ENCODE peak calls at places on chromosomes 7 and 10, in five cellular contexts. S is lower leg skin, H is prostate gland, G is IMR-90, V is stomach. E is an unnamed sample.

GRCh38 chr7:44647981-44648714 is 41.7 kb downstream of the OGDH start:
- DNase-seq in S (peak; percentile 49), H (no peak), G (no peak), V (no peak), E (no peak)

GRCh38 chr7:123748734-123749536 is at the start of gene WASL:
- DNase-seq in S (peak; percentile 98), H (peak; percentile 90), G (peak; percentile 85), V (peak; percentile 93), E (peak; percentile 90)

GRCh38 chr10:77578583-77579227 is 58.9 kb downstream of the KCNMA1 start:
- DNase-seq in S (no peak), H (no peak), G (peak; percentile 90), V (no peak), E (no peak)

GRCh38 chr7:94440460-94441039 is 45.9 kb downstream of the COL1A2 start:
- DNase-seq in S (no peak), H (no peak), G (peak; percentile 20), V (no peak), E (no peak)

GRCh38 chr10:131019696-131020095 is 291.8 kb downstream of the TCERG1L start:
- DNase-seq in S (peak; percentile 74), H (no peak), G (no peak), V (no peak), E (no peak)

GRCh38 chr7:8564296-8564695 is 130.9 kb downstream of the NXPH1 start:
- DNase-seq in S (no peak), H (no peak), G (no peak), V (no peak), E (no peak)

GRCh38 chr10:85642082-85642420 is 724.5 kb downstream of the GRID1 start:
- DNase-seq in S (peak; percentile 2), H (no peak), G (no peak), V (no peak), E (no peak)

GRCh38 chr10:17793823-17794759 is 15.1 kb upstream of the MRC1 start:
- DNase-seq in S (no peak), H (no peak), G (no peak), V (no peak), E (no peak)

GRCh38 chr10:113430634-113431033 is 122.2 kb upstream of the HABP2 start:
- DNase-seq in S (no peak), H (no peak), G (no peak), V (no peak), E (no peak)

GRCh38 chr7:42932861-42933591 is 850 bp downstream of the MRPL32 start:
- DNase-seq in S (no peak), H (no peak), G (peak; percentile 26), V (peak; percentile 29), E (no peak)

GRCh38 chr10:19570991-19571390 is 245.2 kb upstream of the PLXDC2 start:
- DNase-seq in S (no peak), H (no peak), G (no peak), V (no peak), E (no peak)

GRCh38 chr7:154777023-154777422 is 225.9 kb downstream of the PAXIP1 start:
- DNase-seq in S (no peak), H (no peak), G (no peak), V (no peak), E (no peak)

GRCh38 chr10:74419491-74420466 is 268.8 kb downstream of the ADK start:
- DNase-seq in S (no peak), H (no peak), G (peak; percentile 19), V (no peak), E (no peak)

GRCh38 chr7:66047426-66047825 is 28.2 kb upstream of the ASL start:
- DNase-seq in S (no peak), H (no peak), G (peak; percentile 95), V (no peak), E (no peak)
- TF ChIP-seq POLR2A in S (no peak), H (no peak), G (no peak), V (no peak), E (no peak)

DNA sequence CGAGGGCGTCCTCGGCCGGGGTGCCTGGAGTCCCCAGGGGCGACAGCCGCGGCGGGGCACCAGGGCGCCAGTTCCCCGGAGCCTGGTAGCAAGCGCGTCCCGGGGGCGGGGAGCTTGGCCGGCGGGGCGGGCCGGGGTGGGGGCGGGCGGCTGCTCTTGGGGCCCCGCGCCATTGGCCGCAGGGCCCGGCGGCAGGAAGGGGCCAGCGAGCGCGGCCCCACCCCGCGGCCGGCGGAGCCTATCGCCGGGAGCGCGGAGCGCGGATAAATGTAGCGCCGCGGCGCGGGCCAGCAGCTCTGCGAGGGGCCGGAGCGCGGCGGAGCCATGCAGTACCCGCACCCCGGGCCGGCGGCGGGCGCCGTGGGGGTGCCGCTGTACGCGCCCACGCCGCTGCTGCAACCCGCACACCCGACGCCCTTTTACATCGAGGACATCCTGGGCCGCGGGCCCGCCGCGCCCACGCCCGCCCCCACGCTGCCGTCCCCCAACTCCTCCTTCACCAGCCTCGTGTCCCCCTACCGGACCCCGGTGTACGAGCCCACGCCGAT is at the start of gene HHEX:
- DNase-seq in S (peak; percentile 85), H (peak; percentile 55), G (peak; percentile 76), V (peak; percentile 72), E (no peak)
- TF ChIP-seq POLR2A in S (no peak), H (peak; percentile 46), G (peak; percentile 63), V (no peak), E (no peak)

GRCh38 chr7:4742051-4742573 is 33.3 kb upstream of the AP5Z1 start:
- DNase-seq in S (no peak), H (no peak), G (no peak), V (peak; percentile 49), E (peak; percentile 61)

GRCh38 chr7:4737300-4737699 is 38.1 kb upstream of the AP5Z1 start:
- DNase-seq in S (no peak), H (no peak), G (no peak), V (no peak), E (no peak)

GRCh38 chr7:4740796-4741195 is 34.6 kb upstream of the AP5Z1 start:
- DNase-seq in S (no peak), H (no peak), G (no peak), V (no peak), E (no peak)

GRCh38 chr7:4739528-4739992 is 35.9 kb upstream of the AP5Z1 start:
- DNase-seq in S (no peak), H (no peak), G (peak; percentile 38), V (peak; percentile 38), E (no peak)

DNA sequence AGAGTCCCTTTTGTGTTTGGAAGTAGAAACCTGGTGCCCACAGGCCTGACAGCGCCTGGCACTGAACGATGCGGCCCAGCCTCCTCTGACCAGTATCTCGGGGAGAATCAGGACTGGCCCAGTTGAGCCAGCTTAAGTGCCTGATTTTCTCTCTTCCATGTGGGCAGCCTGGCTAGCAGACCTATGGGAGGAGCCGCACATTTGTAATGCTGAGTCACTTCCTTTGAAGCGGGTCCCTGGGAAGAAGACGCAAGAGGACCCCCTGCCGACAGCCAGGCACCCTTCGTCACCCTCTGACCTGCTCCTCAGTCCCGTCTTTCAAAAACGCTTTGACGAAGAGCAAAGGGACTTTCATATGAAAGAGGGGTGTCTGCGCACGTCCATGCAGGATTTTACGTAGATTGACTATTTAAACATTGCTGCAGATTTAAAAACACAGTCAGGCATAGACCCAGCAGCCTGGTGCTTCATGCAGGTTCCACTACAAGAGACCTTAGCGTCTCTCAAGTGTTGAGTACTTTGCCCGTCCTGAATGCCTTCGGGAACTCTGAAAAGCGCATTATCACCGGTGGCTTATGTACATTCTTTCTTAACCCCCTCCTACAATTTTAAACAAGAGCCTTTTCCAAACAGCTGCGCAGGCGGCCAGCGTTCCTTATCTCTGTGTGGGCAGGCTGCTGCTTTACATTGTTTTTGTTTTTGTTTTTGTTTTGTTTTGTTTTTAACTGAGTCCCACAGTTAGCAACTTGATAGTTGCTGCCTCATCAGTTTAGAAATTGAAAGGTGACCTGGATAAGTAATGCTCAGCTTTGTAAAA is 36.5 kb upstream of the AP5Z1 start:
- DNase-seq in S (no peak), H (no peak), G (peak; percentile 95), V (peak; percentile 36), E (no peak)
- TF ChIP-seq POLR2A in S (no peak), H (no peak), G (peak; percentile 77), V (no peak), E (no peak)

DNA sequence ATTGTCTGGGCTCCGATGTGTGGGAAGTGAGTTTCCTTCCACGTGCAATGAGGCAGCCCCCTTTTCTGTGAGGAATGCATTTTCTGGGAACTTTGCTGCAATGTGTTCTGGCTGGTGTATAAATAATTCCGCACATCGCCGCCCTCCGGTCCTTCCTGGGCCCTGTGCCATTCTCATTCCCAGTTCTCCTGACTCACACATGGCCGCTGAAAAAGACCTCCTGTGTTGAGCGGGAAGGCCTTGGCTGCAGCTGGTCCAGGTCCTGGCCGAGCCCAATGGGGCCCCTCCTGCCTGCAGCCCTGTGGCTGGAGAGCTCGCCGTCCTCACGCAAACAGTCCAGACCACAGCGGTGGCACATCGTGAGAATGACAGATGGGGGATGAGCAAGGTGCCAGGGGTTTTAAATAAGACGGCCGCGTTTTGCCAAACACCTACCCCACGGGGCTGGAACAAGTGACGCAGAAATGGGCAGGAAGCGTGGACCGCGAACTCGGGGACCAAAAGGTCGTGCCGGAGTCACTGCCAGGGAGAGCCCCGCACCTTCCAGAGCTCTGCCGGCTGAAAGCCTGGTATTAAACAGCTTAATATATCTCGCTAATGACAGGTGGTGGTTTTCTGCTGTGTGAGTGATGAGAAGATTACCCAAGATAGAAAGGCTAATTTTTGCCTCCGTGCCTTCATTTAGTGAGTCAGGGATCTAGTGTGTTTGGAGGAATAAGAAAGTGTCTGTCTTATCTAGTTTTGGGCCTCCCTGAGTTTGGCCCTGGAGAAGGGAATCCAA is 37.0 kb downstream of the FAM20C start:
- DNase-seq in S (peak; percentile 94), H (no peak), G (peak; percentile 97), V (peak; percentile 52), E (peak; percentile 90)
- TF ChIP-seq POLR2A in S (no peak), H (no peak), G (no peak), V (no peak), E (no peak)

DNA sequence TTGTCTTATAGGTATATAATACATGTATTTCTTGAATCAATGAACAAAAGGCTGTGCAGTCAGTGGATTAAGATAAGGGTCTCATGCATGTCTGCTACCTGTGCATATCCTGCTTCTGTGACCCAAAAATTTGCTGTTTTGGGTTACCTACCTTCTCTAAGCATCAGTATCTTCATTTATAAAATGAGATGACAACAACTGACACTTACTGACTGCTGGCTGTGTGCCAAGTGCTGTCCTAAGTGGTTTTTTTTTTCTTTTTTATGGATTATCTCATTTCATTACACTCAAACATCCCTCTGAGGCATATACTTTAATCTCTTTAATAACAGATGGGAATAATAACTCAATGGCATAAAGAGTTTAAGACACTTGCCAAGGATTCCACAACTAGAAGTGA is 2.1 kb downstream of the PDK4 start:
- DNase-seq in S (no peak), H (no peak), G (no peak), V (no peak), E (no peak)
- TF ChIP-seq POLR2A in S (no peak), H (no peak), G (no peak), V (no peak), E (no peak)

GRCh38 chr10:116802876-116803275 is 46.4 kb upstream of the ENO4 start:
- DNase-seq in S (no peak), H (no peak), G (no peak), V (no peak), E (no peak)

GRCh38 chr10:116802474-116802873 is 46.8 kb upstream of the ENO4 start:
- DNase-seq in S (no peak), H (no peak), G (no peak), V (no peak), E (no peak)

GRCh38 chr10:116800356-116800929 is 48.9 kb upstream of the ENO4 start:
- DNase-seq in S (peak; percentile 54), H (no peak), G (no peak), V (no peak), E (no peak)

GRCh38 chr10:116798859-116799258 is 50.4 kb upstream of the ENO4 start:
- DNase-seq in S (no peak), H (no peak), G (no peak), V (no peak), E (no peak)

GRCh38 chr10:116801658-116802057 is 47.6 kb upstream of the ENO4 start:
- DNase-seq in S (no peak), H (no peak), G (no peak), V (no peak), E (no peak)
- TF ChIP-seq POLR2A in S (no peak), H (no peak), G (no peak), V (no peak), E (no peak)

GRCh38 chr10:26697163-26697921 is at the start of gene PDSS1:
- DNase-seq in S (peak; percentile 94), H (peak; percentile 54), G (peak; percentile 50), V (peak; percentile 75), E (peak; percentile 70)
- TF ChIP-seq POLR2A in S (no peak), H (no peak), G (no peak), V (no peak), E (no peak)